ENCODE peak calls at places on chromosomes 1 and 21, in seven cellular contexts. X is heart right ventricle, C is psoas muscle, L is right cardiac atrium, Q is K562, B is endodermal cell, Z is cardiac muscle cell. P is an unnamed sample.
A peak's percentile ranks its signal among the peaks of the same experiment; 100 is the strongest.

GRCh38 chr1:224879404-224879803 is 50.1 kb upstream of the DNAH14 start:
- DNase-seq in X (no peak), C (no peak), L (no peak), Q (no peak), B (no peak), Z (no peak), P (no peak)

GRCh38 chr1:114750780-114751179 is 7.0 kb downstream of the CSDE1 start:
- DNase-seq in X (no peak), C (no peak), L (no peak), Q (no peak), B (no peak), Z (no peak), P (no peak)

GRCh38 chr1:226743259-226743658 is 4.2 kb upstream of the ITPKB start:
- DNase-seq in X (no peak), C (no peak), L (no peak), Q (no peak), B (no peak), Z (no peak), P (no peak)

GRCh38 chr21:15850645-15851044 is 120.9 kb downstream of the USP25 start:
- DNase-seq in X (no peak), C (no peak), L (no peak), Q (no peak), B (no peak), Z (no peak), P (no peak)

GRCh38 chr1:75134656-75134938 is 409 bp downstream of the LHX8 start:
- DNase-seq in X (no peak), C (no peak), L (no peak), Q (no peak), B (no peak), Z (no peak), P (no peak)

GRCh38 chr1:84998642-84999280 is 1.8 kb upstream of the MCOLN2 start:
- DNase-seq in X (no peak), C (no peak), L (no peak), Q (no peak), B (peak; percentile 46), Z (peak; percentile 10), P (no peak)

GRCh38 chr1:61561666-61562065 is 163.3 kb downstream of the TM2D1 start:
- DNase-seq in X (no peak), C (no peak), L (no peak), Q (no peak), B (no peak), Z (no peak), P (no peak)

GRCh38 chr1:56052090-56052489 is 527.3 kb downstream of the PLPP3 start:
- DNase-seq in X (no peak), C (no peak), L (no peak), Q (no peak), B (no peak), Z (peak; percentile 29), P (no peak)

GRCh38 chr1:227343201-227343600 is 24.9 kb upstream of the CDC42BPA start:
- DNase-seq in X (no peak), C (no peak), L (no peak), Q (no peak), B (no peak), Z (no peak), P (no peak)

GRCh38 chr1:41790351-41790750 is 128.4 kb downstream of the HIVEP3 start:
- DNase-seq in X (no peak), C (no peak), L (no peak), Q (no peak), B (no peak), Z (no peak), P (no peak)

GRCh38 chr1:78543941-78544630 is 53.3 kb downstream of the PTGFR start:
- DNase-seq in X (no peak), C (no peak), L (no peak), Q (no peak), B (no peak), Z (no peak), P (no peak)

GRCh38 chr1:151512801-151513625 is 1.8 kb downstream of the CGN start:
- DNase-seq in X (no peak), C (no peak), L (no peak), Q (no peak), B (peak; percentile 87), Z (no peak), P (no peak)

GRCh38 chr1:244840219-244840794 is 4.8 kb downstream of the COX20 start:
- DNase-seq in X (no peak), C (no peak), L (no peak), Q (no peak), B (no peak), Z (no peak), P (no peak)

GRCh38 chr1:11337536-11338350 is 64.7 kb downstream of the UBIAD1 start:
- DNase-seq in X (peak; percentile 33), C (peak; percentile 65), L (peak; percentile 78), Q (peak; percentile 93), B (peak; percentile 92), Z (peak; percentile 72), P (peak; percentile 33)

GRCh38 chr1:202317941-202318925 is 23.5 kb downstream of the UBE2T start:
- DNase-seq in X (no peak), C (no peak), L (no peak), Q (no peak), B (no peak), Z (no peak), P (no peak)

GRCh38 chr1:248359415-248359814 is 2.0 kb upstream of the OR2T4 start:
- DNase-seq in X (no peak), C (no peak), L (no peak), Q (no peak), B (no peak), Z (no peak), P (no peak)

GRCh38 chr1:19156676-19157075 is 53.4 kb downstream of the UBR4 start:
- DNase-seq in X (no peak), C (peak; percentile 23), L (peak; percentile 69), Q (no peak), B (no peak), Z (no peak), P (no peak)

GRCh38 chr1:223363057-223363855 is 720 bp downstream of the SUSD4 start:
- DNase-seq in X (peak; percentile 49), C (peak; percentile 30), L (peak; percentile 78), Q (peak; percentile 36), B (peak; percentile 80), Z (peak; percentile 52), P (peak; percentile 73)

GRCh38 chr1:3599286-3599811 is 12.0 kb downstream of the MEGF6 start:
- DNase-seq in X (no peak), C (no peak), L (no peak), Q (no peak), B (no peak), Z (no peak), P (no peak)

GRCh38 chr1:8512504-8512903 is 194.6 kb downstream of the SLC45A1 start:
- DNase-seq in X (no peak), C (no peak), L (no peak), Q (no peak), B (no peak), Z (no peak), P (no peak)

GRCh38 chr1:85555867-85556577 is 24.5 kb upstream of the CCN1 start:
- DNase-seq in X (no peak), C (no peak), L (no peak), Q (no peak), B (no peak), Z (no peak), P (no peak)

GRCh38 chr1:118304722-118305344 is 119.8 kb upstream of the SPAG17 start:
- DNase-seq in X (no peak), C (no peak), L (no peak), Q (no peak), B (peak; percentile 52), Z (peak; percentile 71), P (no peak)

GRCh38 chr1:51671527-51672325 is 54.8 kb downstream of the OSBPL9 start:
- DNase-seq in X (no peak), C (no peak), L (no peak), Q (no peak), B (no peak), Z (peak; percentile 38), P (no peak)

GRCh38 chr1:202112864-202113689 is 9.6 kb upstream of the GPR37L1 start:
- DNase-seq in X (peak; percentile 68), C (no peak), L (peak; percentile 74), Q (no peak), B (peak; percentile 61), Z (no peak), P (no peak)

GRCh38 chr1:92030701-92031107 is 919 bp downstream of the EPHX4 start:
- DNase-seq in X (no peak), C (no peak), L (no peak), Q (no peak), B (no peak), Z (no peak), P (no peak)

GRCh38 chr1:87495147-87495546 is 166.5 kb downstream of the LMO4 start:
- DNase-seq in X (no peak), C (no peak), L (no peak), Q (peak; percentile 40), B (peak; percentile 59), Z (no peak), P (no peak)

GRCh38 chr21:14543983-14544382 is 2.1 kb downstream of the SAMSN1 start:
- DNase-seq in X (no peak), C (no peak), L (no peak), Q (no peak), B (no peak), Z (no peak), P (no peak)

DNA sequence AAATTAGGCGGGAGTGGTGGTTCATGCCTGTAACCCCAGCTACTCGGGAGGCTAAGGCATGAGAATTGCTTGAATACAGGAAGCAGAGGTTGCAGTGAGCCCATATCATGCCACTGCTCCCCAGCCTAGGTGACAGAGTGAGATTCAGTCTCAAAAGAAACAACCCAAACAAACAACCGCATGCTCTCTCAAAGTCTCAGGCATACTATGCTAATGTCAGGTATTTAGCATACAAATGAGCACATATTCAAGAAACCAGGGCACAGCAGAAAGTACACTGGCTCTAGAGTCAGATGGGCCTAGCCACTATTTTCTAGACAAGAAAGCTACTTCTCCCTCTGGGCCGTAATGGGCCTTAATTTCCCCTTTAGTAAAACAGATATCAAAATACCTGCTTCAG is 55.0 kb downstream of the ELAVL4 start:
- DNase-seq in X (no peak), C (no peak), L (no peak), Q (no peak), B (no peak), Z (no peak), P (no peak)
- H3K4me3 ChIP-seq in X (no peak overlapping the region), C (no peak overlapping the region), L (no peak overlapping the region), Q (no peak overlapping the region), B (no peak overlapping the region), Z (no peak overlapping the region), P (no peak overlapping the region)

DNA sequence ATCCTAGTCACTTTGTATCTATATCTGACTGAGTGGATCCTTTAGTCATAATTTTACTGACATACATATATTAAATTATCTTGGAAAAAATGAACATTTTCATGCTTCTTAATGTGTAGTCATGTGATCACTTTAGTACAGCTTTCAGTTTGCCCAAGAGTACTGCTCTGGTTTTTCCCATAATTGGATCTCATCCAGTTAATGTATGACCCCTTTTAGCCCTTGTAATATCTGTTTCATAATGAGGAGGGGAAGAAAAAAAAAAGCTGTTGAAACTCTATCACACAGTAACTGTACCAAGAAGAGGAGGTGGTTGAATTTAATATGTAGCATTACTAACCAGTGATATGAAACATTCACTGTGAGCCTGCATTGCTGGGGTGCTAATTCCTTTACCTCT is 328.7 kb downstream of the PTPRC start:
- DNase-seq in X (no peak), C (no peak), L (no peak), Q (no peak), B (no peak), Z (no peak), P (no peak)
- H3K4me3 ChIP-seq in X (no peak overlapping the region), C (no peak overlapping the region), L (no peak overlapping the region), Q (no peak overlapping the region), B (no peak overlapping the region), Z (no peak overlapping the region), P (no peak overlapping the region)

GRCh38 chr1:212446333-212446732 is 13.6 kb downstream of the NENF start:
- DNase-seq in X (no peak), C (no peak), L (no peak), Q (no peak), B (no peak), Z (no peak), P (no peak)
- H3K4me3 ChIP-seq in X (no peak overlapping the region), C (no peak overlapping the region), L (no peak overlapping the region), Q (no peak overlapping the region), B (no peak overlapping the region), Z (no peak overlapping the region), P (no peak overlapping the region)

GRCh38 chr1:232131715-232132391 is 498.1 kb downstream of the SIPA1L2 start:
- DNase-seq in X (no peak), C (no peak), L (no peak), Q (no peak), B (no peak), Z (no peak), P (no peak)
- H3K4me3 ChIP-seq in X (no peak overlapping the region), C (no peak overlapping the region), L (no peak overlapping the region), Q (no peak overlapping the region), B (peak overlapping the region; percentile 41), Z (no peak overlapping the region), P (no peak overlapping the region)